ENCODE peak calls at places on chromosome 11, in six cellular contexts. L is HCT116, R is SK-N-SH, D is K562, J is H1, T is GM12878. B is an unnamed sample.
A peak's percentile ranks its signal among the peaks of the same experiment; 100 is the strongest.

GRCh38 chr11:130892847-130893246 is 23.4 kb downstream of the SNX19 start:
- DNase-seq in L (no peak), D (no peak), T (no peak), R (no peak), J (no peak), B (no peak)

GRCh38 chr11:43905788-43906187 is 25.2 kb downstream of the ALKBH3 start:
- DNase-seq in D (no peak), J (no peak), R (peak; percentile 73), L (no peak), T (no peak), B (no peak)

GRCh38 chr11:101721270-101721669 is 137.5 kb upstream of the TRPC6 start:
- DNase-seq in J (no peak), D (no peak), L (no peak), T (no peak), R (no peak), B (no peak)

GRCh38 chr11:112100457-112100856 is 13.8 kb downstream of the SDHD start:
- DNase-seq in R (no peak), J (no peak), T (no peak), L (no peak), D (no peak), B (no peak)

GRCh38 chr11:12245549-12245986 is 131.8 kb upstream of the PARVA start:
- DNase-seq in R (no peak), J (no peak), L (no peak), T (no peak), D (peak; percentile 35), B (no peak)

GRCh38 chr11:35141538-35141937 is 2.6 kb downstream of the CD44 start:
- DNase-seq in J (no peak), D (no peak), T (no peak), L (no peak), R (no peak), B (no peak)

GRCh38 chr11:75479598-75479986 is 46.1 kb downstream of the GDPD5 start:
- DNase-seq in J (no peak), D (no peak), L (no peak), R (no peak), T (no peak), B (no peak)

GRCh38 chr11:57778318-57779037 is 16.9 kb downstream of the CTNND1 start:
- DNase-seq in R (peak; percentile 83), L (peak; percentile 89), T (no peak), J (peak; percentile 71), D (peak; percentile 61), B (peak; percentile 78)

GRCh38 chr11:19558189-19558986 is 154.2 kb upstream of the NAV2 start:
- DNase-seq in J (no peak), R (no peak), D (no peak), L (no peak), T (no peak), B (no peak)

GRCh38 chr11:30228323-30228884 is 2.4 kb upstream of the FSHB start:
- DNase-seq in L (no peak), R (no peak), J (no peak), D (no peak), T (no peak), B (no peak)

GRCh38 chr11:69599502-69599901 is 41.5 kb upstream of the CCND1 start:
- DNase-seq in L (no peak), T (no peak), R (no peak), D (no peak), J (peak; percentile 13), B (no peak)

GRCh38 chr11:71580057-71581003 is 2.3 kb downstream of the KRTAP5-11 start:
- DNase-seq in D (peak; percentile 72), J (no peak), R (peak; percentile 84), L (peak; percentile 48), T (no peak), B (peak; percentile 50)

GRCh38 chr11:45280449-45280848 is 5.7 kb downstream of the SYT13 start:
- DNase-seq in R (no peak), T (no peak), D (no peak), L (no peak), J (no peak), B (no peak)

GRCh38 chr11:7512525-7513209 is 1.1 kb upstream of the PPFIBP2 start:
- DNase-seq in J (no peak), R (no peak), D (no peak), L (no peak), T (no peak), B (no peak)
- TF ChIP-seq SIN3A in J (no peak), R (no peak), D (no peak), L (no peak), T (peak; percentile 46), B (no peak)

DNA sequence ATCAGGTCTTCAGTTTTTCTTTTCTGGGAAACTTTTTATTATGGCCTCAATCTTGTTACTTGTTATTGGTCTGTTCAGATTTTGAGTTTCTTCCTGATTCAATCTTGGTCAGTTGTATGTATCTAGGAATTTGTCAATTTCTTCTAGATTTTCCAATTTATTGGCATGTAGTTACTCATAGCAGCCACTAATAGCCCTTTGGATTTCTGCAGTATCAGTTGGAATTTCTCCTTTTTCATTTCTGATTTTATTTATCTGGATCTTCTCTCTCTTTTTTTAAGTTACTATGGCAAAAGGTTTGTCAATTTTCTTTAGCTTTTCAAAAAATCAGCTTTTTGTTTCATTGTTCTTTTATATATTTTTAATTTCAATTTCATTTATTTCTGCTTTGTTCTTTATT is 419.6 kb upstream of the KIRREL3 start:
- DNase-seq in D (no peak), J (no peak), R (no peak), L (no peak), T (no peak), B (no peak)
- TF ChIP-seq CTCF in D (no peak), J (no peak), R (no peak), L (no peak), T (no peak), B (no peak)

DNA sequence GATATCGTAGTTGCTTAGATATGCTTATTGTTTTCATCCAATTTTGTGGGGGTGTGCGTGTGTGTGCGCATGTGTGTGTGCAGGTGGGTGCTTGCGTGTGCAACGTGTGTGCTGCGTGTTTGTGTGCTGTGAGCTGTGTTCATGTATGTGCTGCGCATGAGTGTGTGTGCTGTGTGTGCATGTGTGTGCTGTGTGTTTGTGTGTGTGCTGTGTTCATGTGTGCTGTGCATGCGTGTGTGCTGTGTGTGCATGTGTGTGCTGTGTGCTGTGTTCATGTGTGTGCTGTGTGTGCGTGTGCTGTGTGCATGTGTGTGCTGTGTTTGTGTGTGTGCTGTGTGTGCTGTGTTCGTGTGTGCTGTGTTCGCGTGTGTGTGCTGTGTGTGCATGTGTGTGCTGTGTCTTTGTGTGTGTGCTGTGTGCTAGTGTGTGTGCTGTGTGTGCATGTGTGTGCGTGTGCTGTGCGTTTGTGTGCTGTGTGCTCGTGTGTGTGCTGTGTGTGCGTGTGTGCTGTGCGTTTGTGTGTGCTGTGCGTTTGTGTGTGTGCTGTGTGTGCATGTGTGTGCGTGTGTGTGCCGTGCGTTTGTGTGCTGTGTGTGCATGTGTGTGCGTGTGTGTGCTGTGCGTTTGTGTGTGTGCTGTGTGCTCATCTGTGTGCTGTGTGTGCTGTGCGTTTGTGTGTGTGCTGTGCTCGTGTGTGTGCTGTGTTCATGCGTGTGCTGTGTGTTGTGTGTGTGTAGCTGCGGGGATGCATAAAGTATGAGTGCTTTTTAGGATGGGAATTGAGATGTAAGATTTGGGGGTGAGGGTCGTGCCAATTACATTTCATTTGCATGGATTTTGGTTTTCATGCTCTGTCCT is 7.6 kb downstream of the IGF2 start:
- DNase-seq in L (no peak), J (no peak), R (no peak), T (no peak), D (no peak), B (no peak)
- TF ChIP-seq SIN3A in L (no peak), J (no peak), R (no peak), T (no peak), D (no peak), B (no peak)

GRCh38 chr11:13701506-13701905 is 33.0 kb downstream of the FAR1 start:
- DNase-seq in D (no peak), T (no peak), J (no peak), R (no peak), L (no peak), B (no peak)
- TF ChIP-seq CTCF in D (no peak), T (no peak), J (no peak), R (no peak), L (no peak), B (peak; percentile 26)

DNA sequence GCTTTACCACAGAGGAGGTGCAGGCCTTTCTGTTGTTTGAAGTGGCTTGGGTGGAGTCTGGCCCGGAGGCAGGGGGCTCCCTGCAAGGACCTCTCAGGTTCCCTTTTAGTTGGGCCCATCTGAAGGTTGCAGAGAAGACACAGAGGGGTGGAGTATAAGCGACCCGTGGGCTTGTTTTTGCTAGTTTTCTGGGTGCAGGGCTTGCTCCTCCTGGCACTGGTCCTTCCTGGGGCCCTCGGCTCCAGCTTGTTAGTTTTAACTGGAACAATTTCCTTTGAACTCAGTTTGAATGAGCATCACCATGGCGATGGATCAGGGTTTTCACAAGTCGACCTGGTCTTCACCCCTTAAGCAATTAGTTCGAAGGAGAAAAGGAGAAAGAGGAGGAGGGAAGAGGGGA is 28.5 kb upstream of the OAF start:
- DNase-seq in D (no peak), R (no peak), T (no peak), J (peak; percentile 33), L (no peak), B (no peak)
- TF ChIP-seq SIN3A in D (no peak), R (no peak), T (no peak), J (no peak), L (no peak), B (no peak)

GRCh38 chr11:4991066-4991465 is 3.6 kb upstream of the OR51L1 start:
- DNase-seq in D (peak; percentile 10), R (no peak), L (no peak), J (no peak), T (no peak), B (no peak)
- TF ChIP-seq CTCF in D (peak; percentile 77), R (no peak), L (no peak), J (no peak), T (peak; percentile 35), B (peak; percentile 57)